ENCODE peak calls at places on chromosomes 7 and 10, in six cellular contexts. I is HepG2, G is A549, P is K562, H is upper lobe of left lung, L is GM12878. W is an unnamed sample.

GRCh38 chr7:142797342-142797798 is 26.6 kb downstream of the PRSS2 start:
- ATAC-seq in H (peak; percentile 20), I (peak; percentile 29), G (no peak), L (peak; percentile 61), P (no peak), W (peak; percentile 8)

GRCh38 chr7:136923111-136923510 is 54.7 kb downstream of the CHRM2 start:
- ATAC-seq in P (no peak), I (no peak), G (no peak), H (no peak), L (no peak), W (no peak)

GRCh38 chr10:7338469-7338868 is 72.4 kb downstream of the SFMBT2 start:
- ATAC-seq in H (no peak), L (no peak), G (no peak), P (no peak), I (no peak), W (no peak)

GRCh38 chr7:48168159-48168558 is 3.1 kb upstream of the ABCA13 start:
- ATAC-seq in I (no peak), L (no peak), P (no peak), H (no peak), G (no peak), W (no peak)

GRCh38 chr7:139071683-139072082 is 35.8 kb upstream of the ZC3HAV1L start:
- ATAC-seq in G (no peak), L (no peak), P (no peak), H (no peak), I (no peak), W (no peak)

GRCh38 chr7:16416289-16417282 is 4.8 kb downstream of the CRPPA start:
- ATAC-seq in H (no peak), I (no peak), L (no peak), P (no peak), G (no peak), W (no peak)

GRCh38 chr10:131629026-131629425 is 271.8 kb upstream of the PPP2R2D start:
- ATAC-seq in P (no peak), H (no peak), G (no peak), L (no peak), I (no peak), W (no peak)

GRCh38 chr7:90461216-90461615 is 8.2 kb upstream of the PTTG1IP2 start:
- ATAC-seq in I (no peak), H (no peak), P (no peak), L (no peak), G (no peak), W (no peak)

GRCh38 chr10:14587540-14588083 is 187.1 kb downstream of the FAM107B start:
- ATAC-seq in G (peak; percentile 3), P (no peak), L (peak; percentile 1), I (no peak), H (no peak), W (no peak)

GRCh38 chr10:3622427-3622826 is 162.6 kb downstream of the KLF6 start:
- ATAC-seq in G (no peak), P (peak; percentile 52), H (no peak), I (no peak), L (peak; percentile 33), W (no peak)

GRCh38 chr10:17742918-17743317 is 9.1 kb upstream of the TMEM236 start:
- ATAC-seq in P (peak; percentile 77), H (peak; percentile 84), I (no peak), G (peak; percentile 75), L (peak; percentile 58), W (no peak)

GRCh38 chr10:103781329-103782061 is 73.9 kb downstream of the SH3PXD2A start:
- ATAC-seq in P (peak; percentile 83), I (peak; percentile 82), H (peak; percentile 16), L (peak; percentile 59), G (peak; percentile 82), W (no peak)

GRCh38 chr7:34222316-34222715 is 317.0 kb downstream of the BMPER start:
- ATAC-seq in P (no peak), I (no peak), H (no peak), L (no peak), G (no peak), W (no peak)

GRCh38 chr10:8325015-8325414 is 270.5 kb downstream of the GATA3 start:
- ATAC-seq in G (no peak), I (no peak), H (no peak), P (no peak), L (no peak), W (no peak)

GRCh38 chr10:106636781-106637491 is 527.6 kb downstream of the SORCS1 start:
- ATAC-seq in L (no peak), H (no peak), G (no peak), I (no peak), P (no peak), W (peak; percentile 34)

GRCh38 chr10:120995768-120996167 is 144.6 kb downstream of the WDR11 start:
- ATAC-seq in H (no peak), G (no peak), L (no peak), I (no peak), P (no peak), W (no peak)

GRCh38 chr7:48148311-48148710 is 22.9 kb upstream of the ABCA13 start:
- ATAC-seq in H (no peak), I (no peak), L (no peak), P (no peak), G (no peak), W (no peak)

GRCh38 chr10:60654813-60655464 is 123.3 kb upstream of the CDK1 start:
- ATAC-seq in I (no peak), H (no peak), P (peak; percentile 38), L (no peak), G (peak; percentile 60), W (no peak)

DNA sequence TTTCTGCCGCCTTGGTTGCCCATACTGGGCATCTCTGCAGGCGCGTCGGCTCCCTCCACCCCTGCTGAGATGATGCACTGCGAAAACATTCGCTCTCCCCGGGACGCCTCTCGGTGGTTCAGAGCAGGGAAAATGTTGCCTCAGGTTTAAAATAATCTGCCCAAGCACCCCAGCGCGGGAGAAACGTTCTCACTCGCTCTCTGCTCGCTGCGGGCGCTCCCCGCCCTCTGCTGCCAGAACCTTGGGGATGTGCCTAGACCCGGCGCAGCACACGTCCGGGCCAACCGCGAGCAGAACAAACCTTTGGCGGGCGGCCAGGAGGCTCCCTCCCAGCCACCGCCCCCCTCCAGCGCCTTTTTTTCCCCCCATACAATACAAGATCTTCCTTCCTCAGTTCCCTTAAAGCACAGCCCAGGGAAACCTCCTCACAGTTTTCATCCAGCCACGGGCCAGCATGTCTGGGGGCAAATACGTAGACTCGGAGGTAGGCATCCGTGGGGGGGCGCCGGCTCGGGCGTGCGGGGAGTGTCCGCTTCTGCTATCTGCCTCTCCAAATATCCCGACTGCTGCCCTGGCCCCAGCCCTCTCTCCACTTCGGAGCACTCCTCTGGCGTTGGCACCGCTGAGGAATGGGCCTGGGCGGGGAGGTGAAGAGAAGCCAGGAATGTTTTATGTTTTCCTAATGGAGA is at the start of gene CAV1:
- ATAC-seq in I (peak; percentile 42), P (peak; percentile 66), G (peak; percentile 82), H (peak; percentile 75), L (peak; percentile 36), W (peak; percentile 87)
- TF ChIP-seq POLR2A in I (no peak), P (no peak), G (peak; percentile 8), H (peak; percentile 66), L (no peak), W (peak; percentile 59)

DNA sequence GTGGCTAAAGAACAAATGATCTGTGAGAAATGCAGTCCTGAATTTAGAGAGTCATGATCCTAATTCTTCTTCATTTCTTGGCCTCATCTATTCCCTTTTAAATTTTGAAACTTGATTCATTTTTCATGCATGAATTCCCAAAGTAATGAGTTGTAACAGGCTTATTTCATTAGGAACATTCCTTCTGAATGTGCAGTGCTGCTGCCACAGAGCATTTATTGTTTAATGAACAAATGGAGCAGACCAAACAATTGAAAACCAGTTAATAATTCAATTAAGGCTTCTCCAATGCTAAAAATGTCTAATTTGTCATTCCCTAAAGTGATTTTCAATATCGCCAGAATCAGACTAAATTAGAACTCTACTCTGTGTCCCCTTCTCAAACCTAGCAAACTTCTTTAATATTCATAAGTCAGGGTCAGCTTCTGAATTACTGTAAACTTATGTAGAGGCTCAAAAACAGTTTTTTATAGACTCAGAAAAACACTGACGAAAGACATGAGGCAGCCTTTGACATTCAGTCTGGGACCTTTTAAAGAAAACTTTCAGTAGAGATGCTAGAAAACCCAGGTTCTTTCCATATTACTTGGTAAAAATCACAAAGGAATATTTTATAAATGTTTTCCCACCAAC is 14.5 kb downstream of the LSMEM1 start:
- ATAC-seq in I (no peak), G (no peak), L (no peak), P (no peak), H (no peak), W (no peak)
- TF ChIP-seq EP300 in I (no peak), G (no peak), L (no peak), P (no peak), H (no peak), W (no peak)

GRCh38 chr10:95513008-95513589 is 48.1 kb downstream of the SORBS1 start:
- ATAC-seq in H (no peak), I (peak; percentile 54), P (no peak), L (no peak), G (no peak), W (no peak)

GRCh38 chr10:95517536-95518454 is 43.4 kb downstream of the SORBS1 start:
- ATAC-seq in H (no peak), L (no peak), I (peak; percentile 69), G (no peak), P (peak; percentile 89), W (peak; percentile 29)

GRCh38 chr10:95516774-95517373 is 44.3 kb downstream of the SORBS1 start:
- ATAC-seq in G (no peak), I (no peak), P (no peak), L (no peak), H (no peak), W (no peak)

GRCh38 chr10:95511314-95511713 is 49.9 kb downstream of the SORBS1 start:
- ATAC-seq in H (no peak), L (no peak), G (no peak), I (no peak), P (no peak), W (no peak)

DNA sequence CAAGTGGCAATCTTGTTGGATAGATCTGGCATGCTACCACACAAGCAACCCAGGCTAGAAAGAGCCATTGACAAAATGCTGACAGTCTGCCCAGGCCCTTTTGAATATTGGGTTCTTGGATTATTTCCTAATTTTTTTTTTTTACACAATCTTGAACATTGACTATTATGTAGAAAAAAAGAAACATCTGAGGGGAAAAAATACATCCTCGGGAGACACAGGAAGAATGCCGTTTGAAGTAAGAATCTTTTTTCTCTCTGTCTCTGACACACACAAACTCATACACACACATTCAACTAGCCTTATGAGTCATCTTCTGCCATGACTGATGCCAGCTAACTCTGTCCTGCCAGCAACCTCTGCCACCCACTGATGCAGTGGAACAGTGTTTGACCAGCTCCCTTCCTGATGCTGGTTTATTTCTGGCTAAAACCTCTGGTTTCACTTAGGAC is 47.2 kb downstream of the SORBS1 start:
- ATAC-seq in H (peak; percentile 10), P (no peak), L (no peak), G (peak; percentile 73), I (no peak), W (peak; percentile 73)
- TF ChIP-seq POLR2A in H (no peak), P (no peak), L (no peak), G (no peak), I (no peak), W (no peak)

GRCh38 chr10:75640381-75640780 is 209.0 kb downstream of the LRMDA start:
- ATAC-seq in H (no peak), I (no peak), G (no peak), L (no peak), P (no peak), W (no peak)

GRCh38 chr10:75640803-75641202 is 209.4 kb downstream of the LRMDA start:
- ATAC-seq in P (no peak), I (no peak), L (no peak), G (no peak), H (no peak), W (no peak)

GRCh38 chr10:75639726-75640125 is 208.3 kb downstream of the LRMDA start:
- ATAC-seq in G (no peak), I (no peak), L (no peak), P (no peak), H (no peak), W (no peak)

GRCh38 chr10:75634947-75635346 is 203.5 kb downstream of the LRMDA start:
- ATAC-seq in I (no peak), H (no peak), G (no peak), P (no peak), L (no peak), W (no peak)

GRCh38 chr10:75638752-75639151 is 207.3 kb downstream of the LRMDA start:
- ATAC-seq in G (no peak), H (no peak), P (no peak), L (no peak), I (no peak), W (no peak)
- TF ChIP-seq EP300 in G (no peak), H (no peak), P (no peak), L (no peak), I (no peak), W (no peak)